ENCODE peak calls at places on chromosomes 6 and 20, in four cellular contexts. One of them, this sample, is unnamed.

GRCh38 chr20:52031574-52032303 is 159.8 kb downstream of the ZFP64 start:
- DNase-seq in K562: no peak
- DNase-seq in IMR-90: peak; percentile 88
- DNase-seq in keratinocyte: no peak
- DNase-seq in this sample: peak; percentile 98

GRCh38 chr6:127855542-127856159 is 45.2 kb downstream of the THEMIS start:
- DNase-seq in K562: no peak
- DNase-seq in keratinocyte: no peak
- DNase-seq in IMR-90: peak; percentile 45
- DNase-seq in this sample: peak; percentile 61

GRCh38 chr6:26187981-26188635 is 100.9 kb downstream of the HFE start:
- DNase-seq in IMR-90: peak; percentile 43
- DNase-seq in K562: peak; percentile 52
- DNase-seq in keratinocyte: no peak
- DNase-seq in this sample: no peak

GRCh38 chr6:128724738-128725137 is 158.2 kb upstream of the LAMA2 start:
- DNase-seq in keratinocyte: no peak
- DNase-seq in IMR-90: no peak
- DNase-seq in K562: no peak
- DNase-seq in this sample: no peak

GRCh38 chr6:158624684-158625682 is 19.6 kb downstream of the DYNLT1 start:
- DNase-seq in IMR-90: no peak
- DNase-seq in keratinocyte: no peak
- DNase-seq in K562: no peak
- DNase-seq in this sample: no peak

GRCh38 chr6:44203955-44204354 is 12.8 kb upstream of the MYMX start:
- DNase-seq in IMR-90: no peak
- DNase-seq in K562: no peak
- DNase-seq in keratinocyte: no peak
- DNase-seq in this sample: no peak

GRCh38 chr20:18077157-18077556 is 19.4 kb upstream of the OVOL2 start:
- DNase-seq in keratinocyte: no peak
- DNase-seq in IMR-90: no peak
- DNase-seq in K562: no peak
- DNase-seq in this sample: no peak

GRCh38 chr20:51953731-51954340 is 151.5 kb upstream of the SALL4 start:
- DNase-seq in keratinocyte: no peak
- DNase-seq in IMR-90: no peak
- DNase-seq in K562: no peak
- DNase-seq in this sample: no peak

GRCh38 chr20:19860742-19861141 is 102.7 kb downstream of the RIN2 start:
- DNase-seq in keratinocyte: no peak
- DNase-seq in IMR-90: no peak
- DNase-seq in K562: no peak
- DNase-seq in this sample: no peak

GRCh38 chr20:22489614-22490286 is 94.6 kb downstream of the FOXA2 start:
- DNase-seq in IMR-90: no peak
- DNase-seq in K562: no peak
- DNase-seq in keratinocyte: no peak
- DNase-seq in this sample: no peak

GRCh38 chr20:59351148-59352040 is 51.0 kb downstream of the EDN3 start:
- DNase-seq in IMR-90: no peak
- DNase-seq in keratinocyte: no peak
- DNase-seq in K562: no peak
- DNase-seq in this sample: no peak

GRCh38 chr6:91782789-91783188 is 1195.9 kb upstream of the MAP3K7 start:
- DNase-seq in keratinocyte: no peak
- DNase-seq in K562: no peak
- DNase-seq in IMR-90: no peak
- DNase-seq in this sample: no peak

GRCh38 chr6:16468991-16469615 is 230.7 kb downstream of the GMPR start:
- DNase-seq in K562: no peak
- DNase-seq in IMR-90: no peak
- DNase-seq in keratinocyte: no peak
- DNase-seq in this sample: no peak
- H3K4me3 ChIP-seq in K562: no peak overlapping the region
- H3K4me3 ChIP-seq in IMR-90: no peak overlapping the region
- H3K4me3 ChIP-seq in keratinocyte: no peak overlapping the region
- H3K4me3 ChIP-seq in this sample: no peak overlapping the region

DNA sequence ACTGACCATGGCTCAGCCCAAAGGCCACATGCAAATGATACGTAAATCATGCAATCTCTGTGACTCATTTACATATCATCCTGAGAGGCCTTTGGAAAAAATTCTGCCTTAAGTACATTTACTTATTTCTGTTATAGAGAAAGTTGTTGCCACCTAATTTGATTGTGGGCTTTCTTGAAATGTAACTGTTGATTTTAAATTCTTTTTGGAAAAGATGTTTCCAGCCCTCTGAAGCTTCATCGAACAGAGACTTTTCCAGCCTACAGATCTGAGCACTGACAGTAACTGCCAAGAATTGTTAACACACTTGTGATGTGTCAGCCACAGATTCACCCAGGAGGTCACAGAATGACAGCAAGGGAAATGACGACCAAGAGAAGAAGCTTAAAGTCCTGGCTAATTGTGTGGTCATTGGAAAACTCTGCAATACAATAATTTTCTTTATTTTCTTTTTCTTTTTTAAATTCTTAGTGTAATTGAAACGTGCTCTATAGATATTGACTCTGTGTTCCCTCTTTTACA is 174.9 kb downstream of the DOK5 start:
- DNase-seq in K562: no peak
- DNase-seq in IMR-90: peak; percentile 43
- DNase-seq in keratinocyte: no peak
- DNase-seq in this sample: no peak
- H3K9me1 ChIP-seq in K562: no peaks in the 10 kb centered on the region
- H3K9me1 ChIP-seq in IMR-90: no peaks in the 10 kb centered on the region
- H3K9me1 ChIP-seq in keratinocyte: no peaks in the 10 kb centered on the region
- H3K9me1 ChIP-seq in this sample: no peaks in the 10 kb centered on the region

GRCh38 chr6:42781546-42781810 is 374 bp upstream of the BICRAL start:
- DNase-seq in IMR-90: peak; percentile 30
- DNase-seq in K562: peak; percentile 56
- DNase-seq in keratinocyte: no peak
- DNase-seq in this sample: peak; percentile 29

GRCh38 chr6:42782689-42783176 is 881 bp downstream of the BICRAL start:
- DNase-seq in K562: peak; percentile 90
- DNase-seq in keratinocyte: no peak
- DNase-seq in IMR-90: peak; percentile 90
- DNase-seq in this sample: peak; percentile 95

GRCh38 chr6:42783876-42784738 is 2.3 kb downstream of the BICRAL start:
- DNase-seq in IMR-90: no peak
- DNase-seq in K562: no peak
- DNase-seq in keratinocyte: no peak
- DNase-seq in this sample: peak; percentile 51

GRCh38 chr6:42783177-42783875 is 1.5 kb downstream of the BICRAL start:
- DNase-seq in K562: peak; percentile 78
- DNase-seq in IMR-90: peak; percentile 59
- DNase-seq in keratinocyte: no peak
- DNase-seq in this sample: peak; percentile 54

DNA sequence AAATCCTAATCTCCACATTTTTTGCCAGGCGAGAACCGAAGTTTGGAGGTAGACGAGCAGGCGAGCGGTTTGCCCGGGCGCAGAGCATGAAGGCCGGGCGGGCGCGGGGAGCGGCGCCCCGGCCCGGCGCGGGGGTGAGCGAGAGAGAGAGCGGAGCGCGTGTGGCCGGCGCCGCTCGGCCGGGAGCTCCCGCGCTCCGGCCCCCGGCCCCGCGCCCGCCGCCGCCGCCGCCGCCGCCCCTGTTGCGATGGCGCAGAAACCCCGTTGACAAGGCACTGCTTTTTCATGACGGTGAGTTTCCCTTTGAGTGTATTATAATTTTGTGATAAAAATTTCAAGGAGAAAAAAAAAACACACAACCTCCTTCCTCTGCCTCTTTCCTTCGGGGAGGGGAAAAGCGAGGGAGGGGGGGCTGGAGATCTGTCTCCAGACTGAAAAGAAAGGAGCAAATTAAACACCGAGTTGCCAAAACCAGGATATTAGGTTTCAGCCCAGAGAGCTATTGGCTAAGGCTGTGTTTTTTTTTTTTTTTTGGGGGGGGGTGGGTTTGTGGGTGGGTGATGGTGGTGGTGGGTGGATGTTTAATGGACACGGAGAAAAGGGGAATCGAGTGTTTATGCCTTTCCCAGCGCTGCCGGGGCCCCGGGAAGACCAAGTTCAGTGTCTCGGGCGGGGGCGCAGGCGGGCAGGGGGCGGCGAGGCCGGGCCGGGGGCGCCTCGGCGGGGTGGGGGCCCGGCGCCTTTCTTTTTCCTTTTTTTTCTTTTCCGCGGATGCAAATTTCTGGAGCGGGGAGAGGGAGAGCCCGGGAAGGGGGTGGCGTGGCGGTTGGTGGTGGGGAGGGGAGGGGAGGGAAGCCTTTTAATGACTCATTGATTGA is at the start of gene BICRAL:
- DNase-seq in keratinocyte: no peak
- DNase-seq in K562: peak; percentile 85
- DNase-seq in IMR-90: peak; percentile 83
- DNase-seq in this sample: peak; percentile 85
- H3K4me3 ChIP-seq in keratinocyte: peak within 1 kb of the TSS; percentile 82
- H3K4me3 ChIP-seq in K562: peak within 1 kb of the TSS; percentile 77
- H3K4me3 ChIP-seq in IMR-90: peak within 1 kb of the TSS; percentile 96
- H3K4me3 ChIP-seq in this sample: peak within 1 kb of the TSS; percentile 87

DNA sequence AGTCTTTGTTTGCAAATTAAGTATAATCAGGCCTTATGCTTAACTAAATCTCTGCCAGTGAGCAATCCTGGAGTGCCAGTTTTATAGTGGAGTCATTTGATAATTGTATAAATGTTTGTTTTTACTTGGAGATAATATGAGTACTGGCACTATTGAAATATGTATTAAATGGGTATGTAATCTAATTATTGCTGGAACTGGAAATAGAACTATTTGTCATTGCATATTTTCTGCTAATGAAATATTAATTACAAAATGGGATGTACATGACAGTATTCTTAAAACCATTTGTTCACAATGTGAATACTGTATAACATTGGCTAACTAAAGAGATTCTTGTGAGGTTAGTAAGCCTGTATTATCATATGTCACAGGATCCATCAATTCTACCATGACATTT is 20.5 kb upstream of the LMBRD1 start:
- DNase-seq in K562: no peak
- DNase-seq in keratinocyte: no peak
- DNase-seq in IMR-90: no peak
- DNase-seq in this sample: no peak
- H3K9me1 ChIP-seq in K562: no peaks in the 10 kb centered on the region
- H3K9me1 ChIP-seq in keratinocyte: no peaks in the 10 kb centered on the region
- H3K9me1 ChIP-seq in IMR-90: no peaks in the 10 kb centered on the region
- H3K9me1 ChIP-seq in this sample: no peaks in the 10 kb centered on the region

GRCh38 chr20:63893999-63894357 is 948 bp upstream of the DNAJC5 start:
- DNase-seq in K562: no peak
- DNase-seq in IMR-90: no peak
- DNase-seq in keratinocyte: no peak
- DNase-seq in this sample: peak; percentile 9
- H3K4me3 ChIP-seq in K562: peak overlapping the region; percentile 61
- H3K4me3 ChIP-seq in IMR-90: no peak overlapping the region
- H3K4me3 ChIP-seq in keratinocyte: no peak overlapping the region
- H3K4me3 ChIP-seq in this sample: no peak overlapping the region

DNA sequence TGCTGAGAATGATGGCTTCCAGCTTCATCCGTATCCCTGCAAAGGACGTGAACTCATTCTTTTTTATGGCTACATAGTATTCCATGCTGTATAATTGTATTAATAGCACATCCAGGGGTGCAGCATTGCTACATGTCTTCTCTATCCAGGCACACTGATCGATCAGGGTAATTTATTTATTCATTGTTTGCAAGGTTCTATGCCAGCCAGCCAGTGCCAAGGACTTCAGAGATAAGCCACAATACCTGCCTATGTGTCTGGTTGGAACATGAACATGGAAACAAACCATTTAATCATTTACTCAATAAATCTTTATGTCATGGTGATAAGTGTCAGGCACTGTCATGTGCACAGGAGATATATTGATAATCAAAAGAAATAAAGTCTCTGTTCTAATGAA is 5.8 kb upstream of the OR2B3 start:
- DNase-seq in K562: no peak
- DNase-seq in IMR-90: no peak
- DNase-seq in keratinocyte: no peak
- DNase-seq in this sample: no peak
- H3K9me1 ChIP-seq in K562: no peaks in the 10 kb centered on the region
- H3K9me1 ChIP-seq in IMR-90: no peaks in the 10 kb centered on the region
- H3K9me1 ChIP-seq in keratinocyte: no peaks in the 10 kb centered on the region
- H3K9me1 ChIP-seq in this sample: no peaks in the 10 kb centered on the region

DNA sequence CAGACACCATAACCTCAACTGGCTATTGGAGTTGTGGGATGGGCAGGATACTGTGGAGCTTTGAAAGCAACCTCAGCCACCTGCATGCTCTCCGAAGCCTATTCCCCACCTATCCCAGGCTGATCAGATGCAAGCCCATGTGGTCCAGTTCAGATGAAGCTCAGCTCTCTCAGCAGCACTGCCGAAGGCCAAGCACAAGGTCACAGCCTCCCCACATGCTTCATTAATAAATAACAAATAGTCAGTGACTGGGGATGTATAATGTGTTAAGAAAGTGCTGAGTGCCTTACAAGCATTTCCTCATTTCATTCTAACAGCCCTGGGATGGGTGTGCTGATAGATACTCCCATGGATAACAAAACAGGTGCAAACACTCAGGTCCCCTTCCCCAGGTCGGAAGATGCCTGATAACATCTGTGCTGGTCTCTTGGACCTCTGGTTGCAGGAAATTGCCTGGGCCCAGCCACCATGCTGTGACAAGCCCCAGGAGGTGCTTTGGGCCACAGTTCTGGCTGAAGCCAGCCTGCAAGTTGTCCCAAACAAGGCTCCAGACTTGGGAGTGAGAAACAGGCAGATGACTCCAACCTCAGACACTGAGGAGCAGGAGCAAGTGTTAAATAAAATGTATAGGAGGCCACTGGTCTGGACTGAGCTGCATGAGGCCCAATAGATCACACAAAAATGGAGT is 3.7 kb downstream of the ACSS1 start:
- DNase-seq in IMR-90: no peak
- DNase-seq in keratinocyte: no peak
- DNase-seq in K562: no peak
- DNase-seq in this sample: no peak
- H3K4me3 ChIP-seq in IMR-90: no peak overlapping the region
- H3K4me3 ChIP-seq in keratinocyte: no peak overlapping the region
- H3K4me3 ChIP-seq in K562: no peak overlapping the region
- H3K4me3 ChIP-seq in this sample: no peak overlapping the region

DNA sequence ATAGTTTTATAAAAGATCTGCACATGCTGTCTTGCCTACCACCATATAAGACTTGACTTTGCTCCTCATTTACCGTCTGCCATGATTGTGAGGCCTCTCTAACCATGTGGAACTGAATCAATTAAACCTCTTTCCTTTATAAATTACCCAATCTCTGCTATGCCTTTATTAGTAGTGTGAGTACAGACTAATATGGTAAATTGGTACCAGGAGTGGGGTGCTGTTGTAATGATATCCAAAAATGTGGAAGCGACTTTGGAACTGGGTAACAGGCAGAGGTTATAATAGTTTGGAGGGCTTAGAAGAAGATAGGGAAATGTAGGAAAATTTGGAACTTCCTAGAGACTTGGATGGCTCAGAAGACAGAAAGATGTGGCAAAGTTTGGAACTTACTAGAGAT is 64.2 kb upstream of the TFAP2D start:
- DNase-seq in IMR-90: no peak
- DNase-seq in K562: no peak
- DNase-seq in keratinocyte: no peak
- DNase-seq in this sample: no peak
- H3K9me1 ChIP-seq in IMR-90: no peaks in the 10 kb centered on the region
- H3K9me1 ChIP-seq in K562: no peaks in the 10 kb centered on the region
- H3K9me1 ChIP-seq in keratinocyte: no peaks in the 10 kb centered on the region
- H3K9me1 ChIP-seq in this sample: no peaks in the 10 kb centered on the region

This sample was measured in endothelial cell of umbilical vein.